ENCODE peak calls at places on chromosomes 4 and X, in six cellular contexts. N is PC-3, Y is suprapubic skin, P is right lobe of liver, Z is tibial artery, A is tibial nerve. H is an unnamed sample.
A peak's percentile ranks its signal among the peaks of the same experiment; 100 is the strongest.

GRCh38 chr4:680565-680930 is 6.2 kb downstream of the MYL5 start:
- DNase-seq in Y (peak; percentile 78), P (no peak), N (peak; percentile 8), A (no peak), Z (no peak), H (no peak)

GRCh38 chr4:31613946-31614623 is 893.9 kb downstream of the PCDH7 start:
- DNase-seq in Z (no peak), P (no peak), Y (no peak), A (no peak), N (no peak), H (no peak)

GRCh38 chr4:68368566-68369473 is 18.9 kb upstream of the YTHDC1 start:
- DNase-seq in N (peak; percentile 95), Z (no peak), A (no peak), Y (no peak), P (no peak), H (peak; percentile 61)

GRCh38 chr4:140141196-140141845 is 12.7 kb downstream of the MAML3 start:
- DNase-seq in Y (no peak), A (no peak), P (no peak), Z (no peak), N (peak; percentile 58), H (no peak)

GRCh38 chrX:8190341-8190830 is 19.3 kb upstream of the VCX2 start:
- DNase-seq in Y (no peak), A (no peak), Z (no peak), P (no peak), N (no peak), H (no peak)

GRCh38 chrX:107565005-107565404 is 63.3 kb upstream of the PRPS1 start:
- DNase-seq in Z (no peak), A (no peak), P (no peak), Y (no peak), N (no peak), H (no peak)

GRCh38 chr4:163048447-163048846 is 118.2 kb downstream of the NAF1 start:
- DNase-seq in P (no peak), Z (no peak), Y (no peak), N (peak; percentile 51), A (no peak), H (peak; percentile 27)

GRCh38 chrX:145727476-145727875 is 90.2 kb upstream of the SLITRK2 start:
- DNase-seq in Y (no peak), A (no peak), N (no peak), Z (no peak), P (no peak), H (no peak)

GRCh38 chr4:159390648-159391047 is 287.8 kb downstream of the RAPGEF2 start:
- DNase-seq in A (no peak), N (peak; percentile 97), Y (no peak), P (no peak), Z (no peak), H (no peak)

GRCh38 chrX:123138473-123138872 is 45.6 kb upstream of the GRIA3 start:
- DNase-seq in N (peak; percentile 4), Y (no peak), P (no peak), A (no peak), Z (no peak), H (no peak)

GRCh38 chr4:144716778-144717177 is 70.8 kb downstream of the HHIP start:
- DNase-seq in N (peak; percentile 34), P (no peak), Z (no peak), A (no peak), Y (no peak), H (no peak)

GRCh38 chr4:176236909-176237308 is 32.1 kb downstream of the ASB5 start:
- DNase-seq in P (no peak), Y (no peak), Z (no peak), A (no peak), N (peak; percentile 55), H (no peak)

GRCh38 chrX:150696836-150697235 is 3.6 kb downstream of the MTMR1 start:
- DNase-seq in A (no peak), Z (no peak), P (no peak), Y (no peak), N (no peak), H (no peak)

GRCh38 chr4:7367361-7367760 is 67.4 kb downstream of the PSAPL1 start:
- DNase-seq in Y (no peak), A (no peak), P (no peak), Z (no peak), N (no peak), H (no peak)

GRCh38 chr4:7366958-7367353 is 67.8 kb downstream of the PSAPL1 start:
- DNase-seq in Z (no peak), Y (no peak), A (no peak), N (no peak), P (no peak), H (no peak)

GRCh38 chr4:7369511-7369910 is 65.2 kb downstream of the PSAPL1 start:
- DNase-seq in N (no peak), Z (no peak), P (no peak), Y (no peak), A (no peak), H (no peak)

GRCh38 chr4:7367894-7368293 is 66.8 kb downstream of the PSAPL1 start:
- DNase-seq in Y (no peak), A (no peak), N (no peak), P (no peak), Z (no peak), H (no peak)

DNA sequence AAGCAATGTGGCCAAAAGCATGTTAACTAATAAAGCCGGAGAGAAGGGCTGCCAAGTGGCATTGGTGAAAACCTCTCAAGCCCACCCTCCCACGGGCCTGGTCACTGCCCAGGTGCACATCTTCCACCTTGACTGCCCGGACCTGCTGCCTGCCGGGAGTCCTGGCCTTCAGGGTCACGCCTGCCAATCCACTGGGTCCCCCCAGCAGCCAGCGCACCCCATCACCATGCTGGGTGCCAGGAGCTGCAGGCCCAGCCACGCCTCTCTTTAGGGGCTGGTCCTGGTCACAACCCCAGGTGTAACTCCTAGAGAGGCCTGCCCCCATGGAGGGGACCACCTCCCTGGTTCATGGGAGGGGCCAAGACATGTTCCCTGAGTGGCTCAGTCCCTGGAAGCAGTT is 66.4 kb downstream of the PSAPL1 start:
- DNase-seq in A (no peak), Z (no peak), N (no peak), Y (no peak), P (no peak), H (no peak)
- H3K4me1 ChIP-seq in A (no peaks in the 10 kb centered on the region), Z (peaks cover 16% of the 10 kb centered on the region), N (no peaks in the 10 kb centered on the region), Y (peaks cover 10% of the 10 kb centered on the region), P (no peaks in the 10 kb centered on the region), H (no peaks in the 10 kb centered on the region)

GRCh38 chr4:82431026-82431745 is 796 bp downstream of the ENOPH1 start:
- DNase-seq in A (no peak), Z (peak; percentile 67), N (peak; percentile 26), Y (peak; percentile 74), P (peak; percentile 47), H (peak; percentile 49)
- H3K4me1 ChIP-seq in A (no peaks in the 10 kb centered on the region), Z (peaks cover 17% of the 10 kb centered on the region), N (peaks cover 24% of the 10 kb centered on the region), Y (peaks cover 41% of the 10 kb centered on the region), P (no peaks in the 10 kb centered on the region), H (peaks cover 18% of the 10 kb centered on the region)

DNA sequence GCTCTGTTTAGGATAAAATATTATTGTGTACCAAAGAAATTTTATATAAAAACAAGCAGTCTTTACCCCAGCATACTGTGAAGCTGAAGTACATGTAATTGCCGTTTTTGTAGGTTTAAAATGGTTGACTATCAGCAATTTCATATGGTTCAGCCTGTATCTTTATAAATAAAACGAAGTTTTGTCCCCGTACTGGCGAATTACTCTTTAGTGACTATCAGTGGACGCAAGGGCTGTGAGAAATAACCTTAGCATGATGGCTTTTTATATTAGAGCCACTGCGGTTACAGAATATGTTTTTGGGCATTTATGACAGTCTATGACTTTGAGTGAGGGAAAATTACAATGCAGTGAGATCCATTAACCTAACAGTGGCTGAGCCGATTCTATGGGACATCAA is 1.2 kb downstream of the GPM6B start:
- DNase-seq in N (no peak), Z (no peak), Y (no peak), P (no peak), A (no peak), H (no peak)
- H3K4me1 ChIP-seq in N (no peaks in the 10 kb centered on the region), Z (no peaks in the 10 kb centered on the region), Y (no peaks in the 10 kb centered on the region), P (no peaks in the 10 kb centered on the region), A (no peaks in the 10 kb centered on the region), H (no peaks in the 10 kb centered on the region)

GRCh38 chr4:78669453-78669852 is 106.7 kb upstream of the BMP2K start:
- DNase-seq in N (peak; percentile 23), Y (no peak), P (no peak), Z (no peak), A (no peak), H (no peak)
- H3K4me1 ChIP-seq in N (no peaks in the 10 kb centered on the region), Y (peaks cover 2% of the 10 kb centered on the region), P (no peaks in the 10 kb centered on the region), Z (no peaks in the 10 kb centered on the region), A (no peaks in the 10 kb centered on the region), H (peaks cover 10% of the 10 kb centered on the region)

DNA sequence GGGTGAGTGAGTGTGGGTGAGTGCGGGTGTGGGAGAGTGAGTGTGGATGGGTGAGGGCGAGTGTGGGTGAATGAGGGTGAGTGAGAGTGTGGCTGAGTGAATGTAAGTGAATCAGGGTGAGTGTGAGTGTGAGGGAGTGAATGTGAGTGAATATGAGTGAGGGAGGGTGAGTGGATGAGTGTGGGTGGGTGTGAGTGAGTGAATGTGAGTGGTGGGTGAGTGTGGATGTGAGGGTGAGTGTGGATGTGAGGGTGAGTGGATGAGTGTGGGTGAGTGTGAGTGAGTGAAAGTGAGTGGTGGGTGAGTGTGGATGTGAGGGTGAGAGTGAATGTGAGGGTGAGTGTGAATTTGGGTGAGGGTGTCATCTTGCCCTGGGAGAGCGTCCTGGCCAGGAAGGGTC is 67.5 kb downstream of the TRIML1 start:
- DNase-seq in P (no peak), Y (no peak), Z (no peak), N (no peak), A (no peak), H (no peak)
- H3K4me1 ChIP-seq in P (no peaks in the 10 kb centered on the region), Y (no peaks in the 10 kb centered on the region), Z (no peaks in the 10 kb centered on the region), N (no peaks in the 10 kb centered on the region), A (no peaks in the 10 kb centered on the region), H (no peaks in the 10 kb centered on the region)

DNA sequence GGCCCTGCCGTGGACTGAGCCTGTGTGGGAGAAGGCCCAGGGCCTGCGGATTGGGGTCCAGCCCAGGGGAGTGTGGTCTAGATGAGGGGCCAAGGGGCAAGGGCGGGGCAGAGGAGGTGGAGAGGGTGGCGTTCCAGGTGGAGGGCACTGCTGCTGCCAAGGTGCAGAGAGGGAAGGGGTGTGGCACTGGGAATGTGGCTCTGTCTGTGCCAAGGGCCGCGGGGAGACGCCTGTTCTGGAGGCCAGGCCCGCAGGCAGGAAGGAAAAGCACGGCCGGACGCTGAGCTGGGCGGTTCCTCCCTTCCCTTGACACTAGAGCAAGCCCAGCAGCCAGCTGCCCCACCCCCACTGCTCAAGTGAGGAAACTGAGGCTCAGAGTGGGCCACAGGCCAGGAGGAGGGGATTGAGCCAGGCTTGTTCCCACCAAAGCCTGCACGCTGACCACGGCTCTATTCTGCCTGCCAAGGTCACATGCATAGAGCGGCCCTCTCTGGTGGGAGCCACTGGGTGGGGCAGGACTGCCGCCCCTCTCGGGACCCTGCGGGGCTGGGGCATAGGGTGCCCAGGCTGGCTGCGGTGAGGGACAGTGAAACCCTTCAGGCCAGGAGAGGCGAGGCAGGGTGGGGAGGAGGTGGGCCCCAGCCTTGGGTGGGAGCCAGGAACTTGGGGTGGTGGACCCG is 13.0 kb downstream of the SH3BP2 start:
- DNase-seq in Z (no peak), N (peak; percentile 67), P (peak; percentile 70), A (peak; percentile 54), Y (peak; percentile 84), H (no peak)
- H3K4me1 ChIP-seq in Z (peaks cover 9% of the 10 kb centered on the region), N (peaks cover 18% of the 10 kb centered on the region), P (peaks cover 2% of the 10 kb centered on the region), A (peaks cover 6% of the 10 kb centered on the region), Y (peaks cover 94% of the 10 kb centered on the region), H (peaks cover 3% of the 10 kb centered on the region)

GRCh38 chr4:10096201-10096975 is 20.2 kb downstream of the WDR1 start:
- DNase-seq in Z (peak; percentile 88), P (no peak), Y (no peak), A (peak; percentile 40), N (peak; percentile 89), H (no peak)
- H3K4me1 ChIP-seq in Z (peaks cover 83% of the 10 kb centered on the region), P (no peaks in the 10 kb centered on the region), Y (peaks cover 89% of the 10 kb centered on the region), A (no peaks in the 10 kb centered on the region), N (peaks cover 45% of the 10 kb centered on the region), H (no peaks in the 10 kb centered on the region)